ENCODE peak calls at places on chromosomes 13 and 19, in six cellular contexts. O is K562, B is GM12878, W is H1, U is GM12892, G is SK-N-SH. E is an unnamed sample.

GRCh38 chr13:60312851-60313505 is 84.0 kb upstream of the TDRD3 start:
- DNase-seq in O (no peak), B (no peak), W (no peak), U (no peak), G (no peak), E (no peak)

GRCh38 chr19:2607712-2608601 is 94.5 kb downstream of the GNG7 start:
- DNase-seq in O (no peak), B (peak), W (no peak), U (no peak), G (no peak), E (no peak)

GRCh38 chr13:32021785-32022184 is 9.8 kb upstream of the FRY start:
- DNase-seq in O (no peak), B (no peak), W (no peak), U (no peak), G (no peak), E (no peak)

GRCh38 chr13:44899967-44900366 is 89.3 kb downstream of the NUFIP1 start:
- DNase-seq in O (no peak), B (no peak), W (no peak), U (no peak), G (peak), E (no peak)

GRCh38 chr19:5057860-5058259 is 88.9 kb downstream of the KDM4B start:
- DNase-seq in O (peak), B (no peak), W (no peak), U (no peak), G (peak), E (peak)

GRCh38 chr19:48798937-48799336 is 11.9 kb downstream of the BCAT2 start:
- DNase-seq in O (no peak), B (peak), W (peak), U (no peak), G (peak), E (no peak)

GRCh38 chr19:3468211-3468610 is 12.1 kb downstream of the SMIM24 start:
- DNase-seq in O (no peak), B (no peak), W (no peak), U (no peak), G (no peak), E (no peak)

GRCh38 chr13:101570410-101570809 is 117.9 kb downstream of the ITGBL1 start:
- DNase-seq in O (no peak), B (no peak), W (no peak), U (no peak), G (no peak), E (no peak)

GRCh38 chr19:49866933-49867782 is at the start of gene PNKP:
- DNase-seq in O (peak), B (no peak), W (peak), U (peak), G (peak), E (peak)

GRCh38 chr19:14147797-14148605 is 11.6 kb upstream of the ASF1B start:
- DNase-seq in O (peak), B (no peak), W (peak), U (peak), G (peak), E (peak)

GRCh38 chr19:31554360-31554759 is 205.1 kb upstream of the TSHZ3 start:
- DNase-seq in O (no peak), B (no peak), W (no peak), U (no peak), G (no peak), E (no peak)

GRCh38 chr19:49362048-49362925 is at the start of gene TEAD2:
- DNase-seq in O (peak), B (no peak), W (peak), U (no peak), G (peak), E (no peak)

GRCh38 chr19:2288743-2289713 is 7.1 kb upstream of the PEAK3 start:
- DNase-seq in O (no peak), B (no peak), W (no peak), U (no peak), G (no peak), E (no peak)

GRCh38 chr19:16330368-16330801 is 5.8 kb downstream of the KLF2 start:
- DNase-seq in O (peak), B (no peak), W (no peak), U (peak), G (no peak), E (peak)

GRCh38 chr13:33251131-33251629 is 34.4 kb downstream of the STARD13 start:
- DNase-seq in O (no peak), B (peak), W (no peak), U (peak), G (peak), E (no peak)

GRCh38 chr19:37932985-37933953 is 26.3 kb downstream of the SIPA1L3 start:
- DNase-seq in O (no peak), B (no peak), W (no peak), U (no peak), G (peak), E (no peak)

GRCh38 chr19:7333198-7334118 is 15.3 kb upstream of the ARHGEF18 start:
- DNase-seq in O (no peak), B (peak), W (no peak), U (no peak), G (no peak), E (no peak)

GRCh38 chr13:98752111-98752941 is at the start of gene SLC15A1:
- DNase-seq in O (no peak), B (no peak), W (peak), U (no peak), G (peak), E (no peak)

GRCh38 chr13:97278395-97279078 is 56.4 kb downstream of the MBNL2 start:
- DNase-seq in O (no peak), B (no peak), W (no peak), U (no peak), G (no peak), E (no peak)

GRCh38 chr13:29819157-29819556 is 31.3 kb downstream of the UBL3 start:
- DNase-seq in O (no peak), B (no peak), W (no peak), U (no peak), G (no peak), E (no peak)

GRCh38 chr19:4368128-4368820 is 24.9 kb downstream of the MPND start:
- DNase-seq in O (no peak), B (no peak), W (peak), U (no peak), G (no peak), E (no peak)

GRCh38 chr19:17420267-17420924 is 549 bp downstream of the MVB12A start:
- DNase-seq in O (peak), B (no peak), W (peak), U (peak), G (peak), E (no peak)

GRCh38 chr13:23630349-23631093 is 60.3 kb downstream of the TNFRSF19 start:
- DNase-seq in O (no peak), B (no peak), W (no peak), U (no peak), G (peak), E (no peak)

GRCh38 chr19:6452223-6452614 is 7.4 kb downstream of the SLC25A23 start:
- DNase-seq in O (no peak), B (no peak), W (no peak), U (no peak), G (no peak), E (no peak)

GRCh38 chr19:18800636-18801035 is 9.5 kb upstream of the COMP start:
- DNase-seq in O (no peak), B (no peak), W (no peak), U (no peak), G (no peak), E (no peak)

GRCh38 chr19:29040951-29041350 is 172.0 kb downstream of the UQCRFS1 start:
- DNase-seq in O (no peak), B (no peak), W (no peak), U (no peak), G (no peak), E (no peak)

GRCh38 chr13:77374786-77375185 is 47.9 kb upstream of the MYCBP2 start:
- DNase-seq in O (no peak), B (no peak), W (no peak), U (no peak), G (no peak), E (no peak)

GRCh38 chr19:1407662-1408299 is 395 bp downstream of the DAZAP1 start:
- DNase-seq in O (peak), B (no peak), W (no peak), U (peak), G (no peak), E (no peak)

GRCh38 chr13:65940720-65941119 is 1289.4 kb downstream of the PCDH9 start:
- DNase-seq in O (no peak), B (no peak), W (no peak), U (no peak), G (no peak), E (no peak)

GRCh38 chr19:33039108-33039599 is 25.5 kb downstream of the RHPN2 start:
- DNase-seq in O (no peak), B (no peak), W (no peak), U (no peak), G (no peak), E (no peak)

GRCh38 chr19:13718733-13719132 is 45.6 kb upstream of the MRI1 start:
- DNase-seq in O (no peak), B (no peak), W (no peak), U (no peak), G (peak), E (no peak)

GRCh38 chr19:17415107-17415506 is 4.7 kb upstream of the MVB12A start:
- DNase-seq in O (no peak), B (no peak), W (no peak), U (no peak), G (no peak), E (no peak)

GRCh38 chr13:35630551-35631275 is 154.2 kb upstream of the MAB21L1 start:
- DNase-seq in O (peak), B (no peak), W (no peak), U (peak), G (peak), E (peak)

GRCh38 chr19:16258440-16258903 is 60.8 kb downstream of the AP1M1 start:
- DNase-seq in O (peak), B (no peak), W (no peak), U (no peak), G (peak), E (no peak)

GRCh38 chr19:42655748-42656147 is 61.0 kb upstream of the CEACAM8 start:
- DNase-seq in O (no peak), B (no peak), W (no peak), U (no peak), G (no peak), E (no peak)

GRCh38 chr19:17391371-17392151 is 2.4 kb downstream of the CCDC194 start:
- DNase-seq in O (peak), B (no peak), W (peak), U (no peak), G (peak), E (no peak)

GRCh38 chr19:5104871-5105351 is 136.0 kb downstream of the KDM4B start:
- DNase-seq in O (no peak), B (no peak), W (no peak), U (no peak), G (no peak), E (no peak)

GRCh38 chr19:1671716-1672037 is 19.3 kb upstream of the TCF3 start:
- DNase-seq in O (peak), B (no peak), W (no peak), U (peak), G (no peak), E (no peak)

GRCh38 chr19:11010041-11010440 is 49.2 kb downstream of the SMARCA4 start:
- DNase-seq in O (no peak), B (no peak), W (no peak), U (no peak), G (no peak), E (no peak)
- TF ChIP-seq POLR2AphosphoS5 in O (no peak), B (no peak), W (no peak), U (no peak), G (no peak), E (no peak)

GRCh38 chr13:113884821-113885220 is 20.9 kb upstream of the GAS6 start:
- DNase-seq in O (no peak), B (no peak), W (no peak), U (no peak), G (no peak), E (no peak)

GRCh38 chr13:113888701-113889330 is 24.9 kb upstream of the GAS6 start:
- DNase-seq in O (no peak), B (no peak), W (no peak), U (no peak), G (no peak), E (no peak)

GRCh38 chr13:113883921-113884804 is 20.3 kb upstream of the GAS6 start:
- DNase-seq in O (no peak), B (no peak), W (no peak), U (no peak), G (no peak), E (no peak)

GRCh38 chr13:113887700-113888201 is 23.9 kb upstream of the GAS6 start:
- DNase-seq in O (no peak), B (no peak), W (no peak), U (no peak), G (no peak), E (no peak)

GRCh38 chr13:113886561-113887112 is 22.8 kb upstream of the GAS6 start:
- DNase-seq in O (no peak), B (no peak), W (no peak), U (no peak), G (no peak), E (no peak)
- TF ChIP-seq TAF1 in O (no peak), B (no peak), W (no peak), U (no peak), G (no peak), E (no peak)

GRCh38 chr19:35062942-35063341 is 21.4 kb downstream of the HPN start:
- DNase-seq in O (no peak), B (no peak), W (no peak), U (no peak), G (no peak), E (no peak)
- TF ChIP-seq POLR2AphosphoS5 in O (no peak), B (no peak), W (no peak), U (no peak), G (no peak), E (no peak)

DNA sequence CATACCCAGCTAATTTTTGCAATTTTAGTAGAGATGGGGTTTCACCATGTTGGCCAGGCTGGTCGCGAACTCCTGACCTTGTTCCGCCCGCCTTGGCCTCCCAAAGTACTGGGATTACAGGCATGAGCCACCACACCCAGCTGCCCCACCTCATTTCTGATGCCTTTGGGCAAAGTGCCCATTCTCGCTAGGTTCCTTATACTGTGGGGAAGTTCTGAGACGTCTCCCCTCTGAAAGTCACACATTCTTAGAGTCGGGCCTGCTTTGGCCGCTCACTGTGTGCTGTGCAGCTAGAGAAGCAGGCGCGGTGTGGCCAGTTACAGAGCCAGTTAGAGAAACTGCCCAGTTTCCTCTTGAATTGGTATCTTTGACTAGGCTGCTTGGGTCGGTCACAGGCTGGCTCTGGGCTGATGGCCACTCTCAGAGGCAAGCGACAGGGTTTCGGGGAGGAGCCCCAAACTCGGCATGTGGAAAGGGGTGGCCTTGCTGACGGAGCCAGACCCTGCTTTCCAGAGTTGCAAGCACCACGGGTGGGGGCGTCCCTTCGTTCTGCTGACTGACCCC is 18.0 kb downstream of the PRAM1 start:
- DNase-seq in O (no peak), B (no peak), W (no peak), U (no peak), G (no peak), E (no peak)
- TF ChIP-seq TAF1 in O (no peak), B (no peak), W (no peak), U (no peak), G (no peak), E (no peak)

GRCh38 chr19:44723299-44723951 is 24.5 kb downstream of the CEACAM16 start:
- DNase-seq in O (no peak), B (no peak), W (no peak), U (no peak), G (no peak), E (no peak)

GRCh38 chr19:44722131-44723121 is 23.5 kb downstream of the CEACAM16 start:
- DNase-seq in O (no peak), B (peak), W (no peak), U (no peak), G (no peak), E (no peak)

GRCh38 chr19:44725251-44725650 is 23.3 kb upstream of the BCL3 start:
- DNase-seq in O (peak), B (no peak), W (no peak), U (no peak), G (no peak), E (no peak)

GRCh38 chr19:44725684-44726083 is 22.8 kb upstream of the BCL3 start:
- DNase-seq in O (peak), B (no peak), W (no peak), U (no peak), G (no peak), E (no peak)

GRCh38 chr19:44723952-44724319 is 24.6 kb upstream of the BCL3 start:
- DNase-seq in O (peak), B (peak), W (peak), U (peak), G (peak), E (peak)
- TF ChIP-seq POLR2AphosphoS5 in O (no peak), B (no peak), W (no peak), U (no peak), G (no peak), E (no peak)

GRCh38 chr19:53333071-53333465 is 481 bp upstream of the ZNF845 start:
- DNase-seq in O (no peak), B (no peak), W (no peak), U (no peak), G (peak), E (no peak)

GRCh38 chr19:53333466-53334449 is at the start of gene ZNF845:
- DNase-seq in O (peak), B (peak), W (peak), U (peak), G (peak), E (peak)

GRCh38 chr19:53332484-53332883 is 1.1 kb upstream of the ZNF845 start:
- DNase-seq in O (no peak), B (no peak), W (no peak), U (no peak), G (no peak), E (no peak)

DNA sequence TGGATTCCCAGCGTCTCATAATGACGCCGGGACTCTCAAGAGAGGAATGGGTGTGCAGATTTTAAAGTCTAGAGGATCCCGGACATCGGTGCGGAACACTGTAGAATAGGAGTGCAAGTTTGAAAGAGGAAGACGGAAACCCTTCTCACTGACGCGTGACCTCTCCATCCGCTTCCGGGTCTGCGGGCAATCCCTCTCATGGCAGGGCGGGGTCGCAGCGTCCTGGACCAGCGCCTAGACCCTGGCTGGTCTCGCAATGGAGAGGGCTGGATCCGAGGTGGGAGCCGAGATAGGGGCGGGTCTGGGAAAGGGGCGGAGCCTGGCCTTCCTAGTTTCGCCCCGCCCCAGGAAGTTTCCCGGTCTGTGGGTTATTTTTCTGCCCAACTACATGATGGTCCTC is 4.6 kb upstream of the ZNF845 start:
- DNase-seq in O (peak), B (no peak), W (no peak), U (no peak), G (peak), E (no peak)
- TF ChIP-seq TAF1 in O (no peak), B (no peak), W (no peak), U (no peak), G (no peak), E (no peak)

DNA sequence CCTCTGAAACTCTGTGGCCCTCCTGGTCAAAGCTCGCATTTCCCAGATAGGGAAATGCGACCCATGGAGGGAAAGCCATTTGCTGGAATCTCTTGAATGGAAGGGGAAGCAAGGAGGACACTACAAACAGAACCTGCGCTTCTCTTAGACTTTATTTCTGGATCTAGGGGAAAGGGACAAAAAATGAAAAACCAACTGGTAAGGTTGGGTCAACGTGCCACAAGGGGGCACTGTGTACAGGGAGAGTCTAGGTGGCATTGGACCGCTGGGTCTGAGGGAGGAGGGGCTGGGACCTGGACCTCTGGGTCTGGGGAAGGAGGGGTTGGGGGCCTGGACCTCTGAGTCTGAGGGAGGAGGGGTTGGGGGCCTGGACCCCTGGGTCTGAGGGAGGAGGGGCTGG is 5.0 kb downstream of the KLK4 start:
- DNase-seq in O (peak), B (no peak), W (peak), U (no peak), G (peak), E (peak)
- TF ChIP-seq POLR2AphosphoS5 in O (no peak), B (no peak), W (no peak), U (no peak), G (no peak), E (no peak)

GRCh38 chr19:45424191-45425058 is 708 bp upstream of the ERCC1 start:
- DNase-seq in O (peak), B (no peak), W (peak), U (no peak), G (peak), E (no peak)
- TF ChIP-seq TAF1 in O (no peak), B (no peak), W (no peak), U (no peak), G (peak), E (no peak)

GRCh38 chr19:47711652-47712239 is 1.5 kb upstream of the EHD2 start:
- DNase-seq in O (no peak), B (no peak), W (no peak), U (no peak), G (no peak), E (no peak)
- TF ChIP-seq POLR2AphosphoS5 in O (no peak), B (no peak), W (no peak), U (no peak), G (no peak), E (no peak)

GRCh38 chr19:34454685-34455084 is 26.5 kb downstream of the UBA2 start:
- DNase-seq in O (no peak), B (no peak), W (no peak), U (no peak), G (no peak), E (no peak)

GRCh38 chr19:34457446-34457845 is 24.1 kb upstream of the WTIP start:
- DNase-seq in O (no peak), B (no peak), W (no peak), U (no peak), G (no peak), E (no peak)

GRCh38 chr19:34448191-34448590 is 20.0 kb downstream of the UBA2 start:
- DNase-seq in O (no peak), B (no peak), W (no peak), U (no peak), G (no peak), E (no peak)

DNA sequence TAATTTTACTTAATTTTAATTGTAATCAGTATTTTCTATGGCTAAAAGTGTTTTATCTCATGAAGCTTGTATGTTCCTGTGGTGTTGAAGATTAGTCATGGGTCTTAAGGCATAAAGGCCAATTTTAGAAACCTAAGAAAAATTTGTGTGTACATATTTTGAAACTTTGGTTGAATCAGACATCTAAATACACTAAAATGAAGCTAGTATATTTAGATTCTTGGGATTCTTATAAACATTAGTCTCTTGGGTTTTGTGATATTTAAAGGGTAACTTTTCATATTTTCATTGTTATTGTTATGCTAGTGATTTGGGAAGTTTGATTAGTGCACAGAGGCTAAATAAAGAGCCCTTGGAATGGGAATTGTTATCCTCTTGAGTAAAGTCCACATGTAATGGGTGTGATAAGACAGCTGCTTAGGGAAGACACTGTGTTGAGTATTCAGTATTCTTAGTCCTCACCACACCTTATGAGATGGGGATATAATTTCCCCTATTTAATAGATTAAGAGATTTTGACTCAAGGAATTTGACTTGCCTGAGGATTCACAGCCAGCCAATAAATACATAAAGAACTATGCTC is 24.6 kb downstream of the UBA2 start:
- DNase-seq in O (no peak), B (no peak), W (no peak), U (no peak), G (no peak), E (no peak)
- TF ChIP-seq TAF1 in O (no peak), B (no peak), W (no peak), U (no peak), G (no peak), E (no peak)